ENCODE peak calls at places on chromosomes 5 and 9, in four cellular contexts. N is GM10248, Z is epithelial cell of esophagus, P is left lung. L is an unnamed sample.

GRCh38 chr5:1698589-1699316 is 100.9 kb downstream of the MRPL36 start:
- DNase-seq in Z (no peak), P (no peak), N (peak), L (peak)

GRCh38 chr9:71762900-71763653 is 5.2 kb downstream of the CEMIP2 start:
- DNase-seq in P (no peak), N (no peak), Z (peak), L (no peak)

GRCh38 chr9:80605129-80605528 is 1033.4 kb downstream of the TLE4 start:
- DNase-seq in Z (peak), P (no peak), N (no peak), L (no peak)

GRCh38 chr5:6730407-6730806 is 17.2 kb downstream of the TENT4A start:
- DNase-seq in Z (no peak), N (no peak), P (no peak), L (peak)

GRCh38 chr9:99936947-99937587 is 30.6 kb downstream of the STX17 start:
- DNase-seq in Z (no peak), P (no peak), N (no peak), L (no peak)

GRCh38 chr9:82117025-82117424 is 128.5 kb downstream of the SPATA31D1 start:
- DNase-seq in Z (no peak), P (no peak), N (no peak), L (no peak)

GRCh38 chr5:111830333-111830732 is 73.3 kb upstream of the NREP start:
- DNase-seq in N (no peak), P (no peak), Z (peak), L (no peak)

GRCh38 chr9:132647355-132647754 is 22.4 kb downstream of the DDX31 start:
- DNase-seq in Z (peak), N (no peak), P (no peak), L (no peak)

GRCh38 chr9:128689820-128690683 is 1.0 kb downstream of the SET start:
- DNase-seq in Z (peak), N (peak), P (no peak), L (peak)

GRCh38 chr9:125409217-125409636 is 147.6 kb downstream of the GAPVD1 start:
- DNase-seq in N (peak), Z (peak), P (no peak), L (peak)

GRCh38 chr5:54404568-54404967 is 50.9 kb upstream of the HSPB3 start:
- DNase-seq in N (no peak), P (no peak), Z (peak), L (no peak)

GRCh38 chr9:20191239-20191840 is 402.5 kb upstream of the SLC24A2 start:
- DNase-seq in N (no peak), Z (peak), P (no peak), L (no peak)

GRCh38 chr9:38345851-38346755 is 46.4 kb upstream of the ALDH1B1 start:
- DNase-seq in P (no peak), N (no peak), Z (no peak), L (no peak)

GRCh38 chr5:10432059-10433008 is 9.3 kb upstream of the ROPN1L start:
- DNase-seq in P (no peak), N (no peak), Z (no peak), L (no peak)

GRCh38 chr9:35079041-35079425 is 709 bp downstream of the FANCG start:
- DNase-seq in P (no peak), Z (no peak), N (no peak), L (peak)

GRCh38 chr5:180135967-180136641 is 64.5 kb upstream of the RNF130 start:
- DNase-seq in N (no peak), P (no peak), Z (no peak), L (no peak)

GRCh38 chr9:24487250-24487861 is 58.3 kb downstream of the IZUMO3 start:
- DNase-seq in P (no peak), Z (no peak), N (no peak), L (no peak)

GRCh38 chr5:36200513-36200912 is 41.2 kb downstream of the NADK2 start:
- DNase-seq in N (no peak), P (no peak), Z (peak), L (no peak)

GRCh38 chr5:148799737-148800527 is 26.5 kb upstream of the ADRB2 start:
- DNase-seq in N (no peak), Z (no peak), P (no peak), L (peak)

GRCh38 chr5:72156921-72157320 is 49.6 kb downstream of the MAP1B start:
- DNase-seq in P (no peak), Z (peak), N (no peak), L (no peak)

GRCh38 chr5:17272111-17272510 is 54.7 kb downstream of the BASP1 start:
- DNase-seq in Z (no peak), N (no peak), P (no peak), L (no peak)

GRCh38 chr9:73916016-73916673 is 581.0 kb upstream of the RORB start:
- DNase-seq in Z (peak), N (no peak), P (no peak), L (no peak)

GRCh38 chr5:37723147-37723961 is 116.5 kb downstream of the GDNF start:
- DNase-seq in Z (peak), P (no peak), N (no peak), L (peak)

GRCh38 chr9:21996438-21996837 is 1.8 kb downstream of the CDKN2B-AS1 start:
- DNase-seq in P (no peak), Z (no peak), N (no peak), L (no peak)

GRCh38 chr9:110049699-110050450 is 158.1 kb downstream of the C9orf152 start:
- DNase-seq in N (peak), Z (peak), P (peak), L (peak)

GRCh38 chr5:145510324-145510723 is 324.8 kb downstream of the PRELID2 start:
- DNase-seq in N (no peak), P (no peak), Z (peak), L (no peak)

DNA sequence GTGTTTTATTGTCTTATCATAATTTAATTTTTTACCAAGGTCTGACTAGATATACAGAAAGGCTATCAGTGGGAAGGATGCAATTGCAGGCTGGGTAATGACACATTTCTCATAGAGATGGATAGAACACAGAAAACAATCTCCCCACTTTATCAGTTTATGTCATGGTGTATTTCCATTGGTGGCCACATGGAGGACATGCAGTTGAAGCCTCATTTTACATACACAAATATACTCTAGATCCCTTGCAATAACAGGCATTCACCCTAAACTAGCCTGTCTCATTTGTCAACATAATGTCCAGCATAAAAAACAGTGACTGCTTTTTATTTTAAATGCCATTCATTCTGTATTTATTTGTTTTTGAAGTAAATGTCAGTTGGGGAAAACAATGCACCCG is 526.3 kb downstream of the GABRG2 start:
- DNase-seq in N (no peak), Z (peak), P (no peak), L (no peak)
- TF ChIP-seq CTCF in N (peak), Z (peak), P (peak), L (peak)

DNA sequence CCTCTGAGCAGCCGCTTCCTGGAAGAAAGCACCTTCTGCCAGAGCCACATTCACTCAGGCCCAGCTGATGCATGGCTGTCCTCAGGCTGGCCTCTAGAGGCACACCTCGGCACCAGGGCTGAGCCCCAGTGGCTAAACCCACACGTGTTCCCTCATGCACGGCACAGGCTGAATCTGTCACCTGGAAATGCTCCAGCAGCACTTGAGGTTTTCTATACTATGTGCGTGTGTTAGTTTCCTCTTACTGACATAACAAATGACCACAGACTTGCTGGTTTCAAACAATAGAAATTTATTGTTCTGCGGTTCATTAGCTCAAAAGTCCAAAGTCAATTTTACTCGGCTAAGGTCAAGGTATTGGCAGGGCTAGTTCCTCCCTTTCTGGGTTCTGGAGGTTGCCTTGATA is 141.4 kb downstream of the LRRC70 start:
- DNase-seq in Z (peak), N (peak), P (no peak), L (peak)
- TF ChIP-seq CTCF in Z (peak), N (no peak), P (no peak), L (no peak)

GRCh38 chr5:91245074-91245452 is 138.1 kb downstream of the ARRDC3 start:
- DNase-seq in Z (no peak), N (no peak), P (no peak), L (no peak)

GRCh38 chr5:91243286-91243685 is 139.8 kb downstream of the ARRDC3 start:
- DNase-seq in Z (no peak), N (no peak), P (no peak), L (no peak)

GRCh38 chr5:91243859-91244258 is 139.3 kb downstream of the ARRDC3 start:
- DNase-seq in Z (no peak), P (no peak), N (no peak), L (no peak)

GRCh38 chr5:91244380-91245073 is 138.6 kb downstream of the ARRDC3 start:
- DNase-seq in N (no peak), Z (no peak), P (no peak), L (no peak)

GRCh38 chr5:91245871-91246270 is 137.2 kb downstream of the ARRDC3 start:
- DNase-seq in P (no peak), N (no peak), Z (no peak), L (no peak)
- TF ChIP-seq CTCF in P (no peak), N (peak), Z (no peak), L (no peak)

GRCh38 chr9:69877852-69878507 is 57.4 kb downstream of the CFAP95 start:
- DNase-seq in P (no peak), N (peak), Z (peak), L (no peak)
- TF ChIP-seq CTCF in P (peak), N (peak), Z (peak), L (peak)

GRCh38 chr9:98318834-98319478 is 63.5 kb upstream of the TBC1D2 start:
- DNase-seq in N (no peak), Z (peak), P (no peak), L (no peak)

GRCh38 chr9:98323831-98324135 is 68.3 kb upstream of the TBC1D2 start:
- DNase-seq in N (no peak), P (no peak), Z (no peak), L (no peak)

GRCh38 chr9:98323051-98323830 is 67.8 kb upstream of the TBC1D2 start:
- DNase-seq in Z (no peak), P (no peak), N (no peak), L (no peak)

GRCh38 chr9:98318041-98318790 is 62.8 kb upstream of the TBC1D2 start:
- DNase-seq in N (no peak), Z (no peak), P (no peak), L (no peak)

DNA sequence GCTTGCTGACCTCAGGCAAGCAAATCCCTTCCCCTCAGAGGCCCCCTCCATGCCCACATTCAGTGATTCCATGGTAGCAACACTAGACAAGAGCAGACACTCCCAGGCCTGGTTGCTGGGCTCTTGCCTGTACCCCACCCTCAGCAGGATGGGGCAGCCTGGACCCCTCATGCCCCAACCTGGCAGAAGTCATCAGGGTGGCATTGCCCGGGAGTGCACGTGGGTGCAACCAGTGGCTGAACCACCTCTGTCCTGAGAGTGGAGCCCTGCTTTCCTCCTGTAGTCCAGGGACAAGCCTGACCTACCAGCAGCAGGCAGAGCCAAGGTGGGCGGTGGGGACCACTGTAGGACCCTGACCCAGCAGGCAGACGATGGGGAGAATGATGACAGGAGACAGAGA is 65.8 kb upstream of the TBC1D2 start:
- DNase-seq in P (no peak), N (no peak), Z (no peak), L (no peak)
- TF ChIP-seq CTCF in P (no peak), N (no peak), Z (no peak), L (no peak)

GRCh38 chr9:90726215-90726614 is 75.4 kb upstream of the SYK start:
- DNase-seq in P (no peak), N (no peak), Z (no peak), L (no peak)
- TF ChIP-seq CTCF in P (no peak), N (no peak), Z (no peak), L (no peak)

DNA sequence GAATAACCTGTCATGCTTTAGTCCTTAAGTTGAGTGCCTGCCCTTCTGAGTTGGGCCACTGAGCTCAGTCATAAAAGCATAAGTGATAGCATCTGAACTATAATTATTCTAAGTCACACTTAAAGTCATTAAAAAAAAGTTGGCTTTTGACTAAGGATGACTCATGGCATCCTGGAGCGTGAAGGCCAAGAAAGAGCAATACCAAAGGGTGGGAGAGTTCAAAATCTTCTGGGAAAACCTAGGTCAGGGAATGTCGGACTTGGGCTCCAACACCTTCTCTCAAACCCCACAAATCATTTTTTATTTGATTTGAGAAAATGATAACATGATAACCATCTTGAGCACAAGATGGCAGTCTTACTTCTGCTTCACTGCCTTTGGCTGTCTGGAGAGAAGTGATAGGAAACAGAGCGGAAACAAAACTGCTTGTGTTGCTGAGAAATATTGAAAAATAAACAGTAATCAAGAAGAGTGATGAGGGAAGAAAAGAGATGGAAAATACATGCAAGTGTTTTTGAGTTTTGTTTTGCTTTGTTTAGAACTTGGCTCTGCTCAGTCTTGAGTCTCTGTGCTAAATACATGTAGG is 16.9 kb upstream of the NTRK2 start:
- DNase-seq in P (no peak), Z (peak), N (no peak), L (no peak)
- TF ChIP-seq CTCF in P (no peak), Z (peak), N (no peak), L (no peak)

DNA sequence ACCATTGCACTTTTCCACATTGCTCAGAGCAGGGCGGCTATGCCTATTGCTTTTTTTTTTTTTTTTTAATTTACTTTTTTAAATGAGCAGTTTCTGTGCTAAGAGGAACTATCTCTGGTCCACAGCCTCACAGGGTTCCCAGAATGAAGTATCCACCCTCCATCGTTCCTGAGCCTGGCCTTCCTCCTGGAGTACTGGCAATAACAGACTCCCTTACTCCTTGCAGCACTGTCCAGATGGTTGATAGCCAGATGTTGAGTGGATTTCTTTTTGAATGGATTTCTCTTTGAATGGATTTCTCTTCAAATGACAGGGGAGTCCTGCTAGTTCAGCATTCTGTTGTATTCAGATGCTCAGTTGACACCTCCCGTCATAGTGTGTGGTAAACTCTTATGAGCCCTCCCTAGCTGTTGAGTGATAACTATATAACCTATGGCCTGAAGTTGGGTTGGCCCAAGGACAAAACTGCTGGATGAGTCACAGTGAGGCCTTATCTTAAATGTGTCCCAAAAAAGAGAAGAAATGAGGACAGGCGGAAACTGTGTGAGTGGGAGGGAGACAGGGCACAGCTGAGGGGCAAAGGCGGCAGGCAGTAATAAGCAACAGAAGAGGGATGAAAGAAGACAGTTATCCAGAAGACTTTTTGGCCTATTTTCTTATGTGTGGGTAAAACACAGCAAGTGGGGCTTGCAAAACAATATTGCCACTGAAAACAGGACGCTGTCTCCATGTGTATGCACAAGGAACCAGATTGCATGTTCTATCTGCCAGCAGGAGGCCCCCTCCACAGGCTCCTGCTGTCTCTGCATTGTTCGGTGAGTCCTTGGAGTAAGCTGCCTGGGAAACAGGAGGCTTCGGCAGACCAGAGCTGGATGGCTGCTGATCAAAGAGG is 209.5 kb upstream of the S1PR3 start:
- DNase-seq in Z (no peak), N (no peak), P (no peak), L (no peak)
- TF ChIP-seq CTCF in Z (no peak), N (no peak), P (no peak), L (no peak)

DNA sequence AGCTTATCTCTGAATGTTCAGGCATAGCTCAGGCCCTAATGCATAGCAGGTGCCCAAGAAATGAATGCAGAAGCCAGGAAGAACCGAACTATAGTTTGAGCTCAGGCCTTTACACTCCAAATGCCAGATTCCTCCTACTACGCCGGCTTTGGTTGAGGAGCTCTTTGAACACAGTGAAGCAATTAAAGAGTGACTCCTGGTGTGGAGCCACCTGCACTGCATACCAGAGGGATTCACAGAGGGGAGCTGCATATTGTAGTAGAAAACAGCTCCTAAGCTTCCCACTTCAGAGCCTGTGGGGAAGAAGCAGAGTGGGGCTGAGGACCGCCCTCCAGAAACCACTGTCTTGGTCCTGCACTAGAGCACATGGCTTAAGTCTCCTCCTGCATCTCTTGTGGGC is 14.5 kb upstream of the KCNMB1 start:
- DNase-seq in Z (no peak), P (no peak), N (no peak), L (no peak)
- TF ChIP-seq CTCF in Z (no peak), P (no peak), N (no peak), L (no peak)